ENCODE peak calls at places on chromosome 6, in six cellular contexts. Q is HCT116, T is GM12878, B is K562, Y is H1, X is HepG2. C is an unnamed sample.

GRCh38 chr6:106520711-106521367 is 108.5 kb downstream of the RTN4IP1 start:
- DNase-seq in Q (no peak), T (peak; percentile 95), B (peak; percentile 77), Y (no peak), X (no peak), C (no peak)

GRCh38 chr6:166025149-166025898 is 142.3 kb downstream of the TBXT start:
- DNase-seq in Q (no peak), T (no peak), B (no peak), Y (no peak), X (no peak), C (no peak)

GRCh38 chr6:133108377-133108776 is 132.8 kb upstream of the EYA4 start:
- DNase-seq in Q (no peak), T (no peak), B (no peak), Y (no peak), X (no peak), C (no peak)

GRCh38 chr6:147022041-147022440 is 182.2 kb upstream of the STXBP5 start:
- DNase-seq in Q (no peak), T (no peak), B (no peak), Y (no peak), X (no peak), C (no peak)

GRCh38 chr6:5285081-5285480 is 23.8 kb downstream of the FARS2 start:
- DNase-seq in Q (no peak), T (no peak), B (no peak), Y (no peak), X (no peak), C (no peak)

GRCh38 chr6:163841326-163841725 is 426.8 kb downstream of the QKI start:
- DNase-seq in Q (no peak), T (no peak), B (no peak), Y (no peak), X (no peak), C (no peak)

GRCh38 chr6:53344993-53345392 is 3.8 kb downstream of the ELOVL5 start:
- DNase-seq in Q (no peak), T (no peak), B (no peak), Y (no peak), X (no peak), C (no peak)

GRCh38 chr6:157272866-157273755 is 50.2 kb downstream of the TMEM242 start:
- DNase-seq in Q (no peak), T (no peak), B (peak; percentile 53), Y (no peak), X (peak; percentile 48), C (no peak)

GRCh38 chr6:48736486-48737206 is 625.6 kb upstream of the PTCHD4 start:
- DNase-seq in Q (no peak), T (no peak), B (peak; percentile 12), Y (no peak), X (no peak), C (no peak)

GRCh38 chr6:128601060-128601459 is 80.7 kb upstream of the PTPRK start:
- DNase-seq in Q (no peak), T (no peak), B (no peak), Y (no peak), X (no peak), C (no peak)

GRCh38 chr6:14863896-14864850 is 381.7 kb upstream of the JARID2 start:
- DNase-seq in Q (no peak), T (no peak), B (peak; percentile 43), Y (no peak), X (no peak), C (peak; percentile 11)

GRCh38 chr6:163904161-163904560 is 489.6 kb downstream of the QKI start:
- DNase-seq in Q (no peak), T (no peak), B (no peak), Y (no peak), X (no peak), C (no peak)

GRCh38 chr6:20802596-20802995 is 268.3 kb downstream of the CDKAL1 start:
- DNase-seq in Q (no peak), T (no peak), B (no peak), Y (no peak), X (no peak), C (no peak)

GRCh38 chr6:116536216-116536621 is 9.3 kb downstream of the TRAPPC3L start:
- DNase-seq in Q (peak; percentile 64), T (no peak), B (peak; percentile 45), Y (no peak), X (peak; percentile 73), C (no peak)

GRCh38 chr6:113894712-113895674 is 37.8 kb downstream of the MARCKS start:
- DNase-seq in Q (no peak), T (no peak), B (no peak), Y (no peak), X (no peak), C (no peak)

GRCh38 chr6:6007311-6008113 is 787 bp upstream of the NRN1 start:
- DNase-seq in Q (no peak), T (no peak), B (no peak), Y (no peak), X (no peak), C (no peak)

GRCh38 chr6:143399176-143399575 is 51.3 kb downstream of the ADAT2 start:
- DNase-seq in Q (no peak), T (no peak), B (no peak), Y (no peak), X (no peak), C (no peak)

GRCh38 chr6:18215436-18215835 is 48.9 kb downstream of the DEK start:
- DNase-seq in Q (no peak), T (no peak), B (no peak), Y (no peak), X (no peak), C (no peak)

GRCh38 chr6:139820191-139820590 is 445.7 kb upstream of the CITED2 start:
- DNase-seq in Q (peak; percentile 28), T (no peak), B (no peak), Y (no peak), X (no peak), C (no peak)

GRCh38 chr6:76166297-76166696 is 93.8 kb upstream of the IMPG1 start:
- DNase-seq in Q (no peak), T (no peak), B (no peak), Y (no peak), X (no peak), C (no peak)

GRCh38 chr6:151900256-151900655 is 92.8 kb downstream of the ESR1 start:
- DNase-seq in Q (no peak), T (no peak), B (no peak), Y (no peak), X (no peak), C (no peak)

GRCh38 chr6:134647861-134648260 is 302.0 kb downstream of the ALDH8A1 start:
- DNase-seq in Q (no peak), T (no peak), B (no peak), Y (no peak), X (no peak), C (no peak)

GRCh38 chr6:139153876-139154275 is 19.0 kb downstream of the HECA start:
- DNase-seq in Q (no peak), T (no peak), B (no peak), Y (no peak), X (no peak), C (no peak)

GRCh38 chr6:189676-190075 is 102.6 kb upstream of the DUSP22 start:
- DNase-seq in Q (no peak), T (no peak), B (no peak), Y (no peak), X (no peak), C (no peak)

GRCh38 chr6:17042422-17043147 is 59.3 kb upstream of the STMND1 start:
- DNase-seq in Q (peak; percentile 34), T (no peak), B (no peak), Y (peak; percentile 41), X (peak; percentile 20), C (peak; percentile 18)

GRCh38 chr6:33420493-33421343 is 853 bp downstream of the SYNGAP1 start:
- DNase-seq in Q (no peak), T (no peak), B (no peak), Y (no peak), X (no peak), C (no peak)

GRCh38 chr6:146827216-146827928 is 228.6 kb downstream of the ADGB start:
- DNase-seq in Q (no peak), T (no peak), B (no peak), Y (no peak), X (no peak), C (no peak)

GRCh38 chr6:45898941-45899682 is 116.5 kb downstream of the CLIC5 start:
- DNase-seq in Q (no peak), T (no peak), B (no peak), Y (no peak), X (no peak), C (no peak)

GRCh38 chr6:80457044-80457933 is 350.8 kb downstream of the BCKDHB start:
- DNase-seq in Q (peak; percentile 38), T (no peak), B (no peak), Y (no peak), X (no peak), C (no peak)

GRCh38 chr6:5453531-5453930 is 192.2 kb downstream of the FARS2 start:
- DNase-seq in Q (no peak), T (no peak), B (no peak), Y (no peak), X (no peak), C (no peak)

GRCh38 chr6:137451926-137452325 is 42.3 kb downstream of the OLIG3 start:
- DNase-seq in Q (no peak), T (no peak), B (no peak), Y (no peak), X (no peak), C (no peak)

GRCh38 chr6:104908031-104908430 is 48.3 kb upstream of the HACE1 start:
- DNase-seq in Q (no peak), T (no peak), B (no peak), Y (no peak), X (no peak), C (no peak)

GRCh38 chr6:67825201-67825895 is 809.7 kb upstream of the ADGRB3 start:
- DNase-seq in Q (no peak), T (no peak), B (no peak), Y (no peak), X (no peak), C (no peak)

GRCh38 chr6:150038202-150038830 is 13.0 kb upstream of the RAET1L start:
- DNase-seq in Q (no peak), T (no peak), B (no peak), Y (no peak), X (no peak), C (no peak)
- TF ChIP-seq ZNF274 in Q (no peak), T (no peak), B (no peak), Y (no peak), X (no peak), C (no peak)

DNA sequence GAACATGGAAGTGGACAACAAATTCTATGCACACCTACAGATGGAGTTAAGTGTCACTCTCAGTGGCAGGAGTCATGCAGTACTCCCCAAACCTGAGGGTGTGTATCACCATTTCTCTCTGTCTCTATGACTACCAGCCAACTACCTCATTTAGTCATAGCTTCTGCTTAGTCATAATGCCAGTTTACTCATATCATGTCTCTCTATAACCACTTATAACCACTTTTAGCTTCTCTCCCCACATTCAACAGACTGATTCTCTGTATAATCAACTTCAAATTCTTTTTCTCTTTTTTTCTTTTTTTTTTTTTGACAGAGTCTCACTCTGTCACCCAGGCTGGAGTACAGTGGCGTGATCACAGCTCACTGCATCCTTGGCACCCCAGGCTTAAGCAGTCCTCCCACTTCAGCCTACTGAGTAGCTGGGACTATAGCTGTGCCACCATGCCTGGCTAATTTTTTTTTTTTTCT is 13.8 kb upstream of the GTF3C6 start:
- DNase-seq in Q (peak; percentile 69), T (peak; percentile 94), B (peak; percentile 26), Y (no peak), X (peak; percentile 9), C (no peak)
- TF ChIP-seq ZNF274 in Q (no peak), T (no peak), B (no peak), Y (no peak), X (no peak), C (no peak)

GRCh38 chr6:110664933-110665332 is 150.3 kb downstream of the CDK19 start:
- DNase-seq in Q (no peak), T (no peak), B (no peak), Y (no peak), X (no peak), C (no peak)
- TF ChIP-seq ZNF274 in Q (no peak), T (no peak), B (no peak), Y (no peak), X (no peak), C (no peak)

GRCh38 chr6:72788188-72788587 is 166.3 kb downstream of the KCNQ5 start:
- DNase-seq in Q (no peak), T (no peak), B (no peak), Y (no peak), X (no peak), C (no peak)
- TF ChIP-seq ZNF274 in Q (no peak), T (no peak), B (no peak), Y (no peak), X (no peak), C (no peak)